ENCODE peak calls at places on chromosomes 7 and 10, in eight cellular contexts. B is neural crest cell; W is A549; T is HL-60; J is GM23338; C is cardiac muscle cell; A is CD8-positive, alpha-beta T cell; I is Calu3. N is an unnamed sample.

GRCh38 chr10:58818889-58819288 is 306.2 kb downstream of the BICC1 start:
- DNase-seq in W (no peak), J (no peak), B (no peak), C (no peak), A (no peak), T (no peak), I (peak), N (no peak)

GRCh38 chr7:22399091-22399490 is 42.1 kb upstream of the RAPGEF5 start:
- DNase-seq in I (no peak), T (no peak), J (no peak), A (no peak), W (no peak), B (no peak), C (no peak), N (no peak)

GRCh38 chr7:2009541-2010001 is 223.2 kb downstream of the MAD1L1 start:
- DNase-seq in T (no peak), B (no peak), W (no peak), J (no peak), A (no peak), I (no peak), C (no peak), N (no peak)

GRCh38 chr7:103851357-103851756 is 138.1 kb downstream of the RELN start:
- DNase-seq in T (no peak), C (peak), B (no peak), W (no peak), I (no peak), J (peak), A (no peak), N (no peak)

GRCh38 chr7:49400891-49401550 is 372.4 kb upstream of the VWC2 start:
- DNase-seq in A (no peak), T (no peak), J (no peak), W (no peak), C (no peak), I (no peak), B (no peak), N (no peak)

GRCh38 chr7:34133983-34134782 is 228.8 kb downstream of the BMPER start:
- DNase-seq in W (peak), T (peak), A (no peak), I (peak), J (peak), C (peak), B (peak), N (peak)

GRCh38 chr7:64612452-64612851 is 49.6 kb upstream of the ZNF680 start:
- DNase-seq in T (no peak), C (no peak), I (no peak), W (no peak), B (no peak), A (no peak), J (no peak), N (no peak)

GRCh38 chr7:44247868-44248651 is 47.3 kb downstream of the YKT6 start:
- DNase-seq in A (no peak), J (no peak), C (no peak), I (no peak), T (no peak), B (no peak), W (no peak), N (no peak)

GRCh38 chr7:76069238-76069638 is 21.3 kb downstream of the MDH2 start:
- DNase-seq in B (no peak), I (peak), T (peak), A (no peak), W (peak), J (peak), C (peak), N (peak)

DNA sequence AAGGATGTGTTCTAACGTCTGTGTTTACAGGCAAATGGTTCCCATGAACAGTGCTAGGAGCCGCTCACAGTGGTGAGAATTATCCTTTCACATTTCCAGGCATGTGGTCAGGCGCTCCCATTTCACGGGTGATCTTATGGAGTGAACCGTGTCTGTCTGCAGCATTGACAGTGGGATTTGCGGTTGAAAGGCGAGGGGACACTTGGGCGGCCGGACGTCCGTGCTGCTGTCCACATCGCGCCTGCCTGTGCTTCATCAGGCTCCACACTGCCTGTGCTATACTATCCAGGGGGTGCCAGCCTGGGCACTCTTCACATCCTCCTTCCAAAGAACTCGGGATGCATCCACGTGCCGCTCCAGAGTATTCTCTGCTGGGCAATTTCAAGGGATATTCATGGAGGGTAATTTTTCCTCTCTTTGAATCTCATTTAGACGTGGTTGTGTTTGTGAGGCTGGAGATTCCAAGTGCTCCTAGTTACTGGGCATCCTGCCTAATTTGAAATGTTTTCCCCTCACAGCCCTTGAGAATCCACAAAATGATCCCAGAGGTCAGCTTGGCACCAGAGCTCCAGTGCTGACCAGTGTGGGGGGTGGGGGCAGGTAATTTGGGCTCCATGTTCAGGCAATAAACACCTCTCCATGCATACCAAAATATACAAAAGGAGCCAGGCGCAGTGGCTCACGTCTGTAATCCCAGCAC is 61.9 kb upstream of the EBF3 start:
- DNase-seq in I (no peak), A (no peak), B (no peak), J (no peak), C (no peak), T (no peak), W (no peak), N (no peak)
- TF ChIP-seq CTCF in I (no peak), A (no peak), B (no peak), J (no peak), C (no peak), T (no peak), W (no peak), N (no peak)

GRCh38 chr10:851891-852290 is 79.6 kb downstream of the LARP4B start:
- DNase-seq in J (no peak), A (no peak), B (no peak), I (no peak), W (no peak), C (no peak), T (peak), N (peak)

GRCh38 chr10:850093-850492 is 81.4 kb downstream of the LARP4B start:
- DNase-seq in W (no peak), T (no peak), C (no peak), J (no peak), B (no peak), A (no peak), I (no peak), N (no peak)

GRCh38 chr10:845526-845925 is 86.0 kb downstream of the LARP4B start:
- DNase-seq in C (no peak), T (no peak), B (no peak), W (no peak), I (no peak), A (no peak), J (no peak), N (no peak)

GRCh38 chr10:844552-844951 is 87.0 kb downstream of the LARP4B start:
- DNase-seq in A (no peak), B (no peak), W (no peak), I (no peak), C (no peak), J (no peak), T (no peak), N (no peak)

GRCh38 chr10:847868-848267 is 83.6 kb downstream of the LARP4B start:
- DNase-seq in I (no peak), J (peak), T (no peak), W (no peak), A (no peak), C (no peak), B (no peak), N (no peak)
- TF ChIP-seq CTCF in I (no peak), J (peak), T (no peak), W (no peak), A (no peak), C (peak), B (no peak), N (no peak)

GRCh38 chr10:88293651-88294230 is 289.4 kb downstream of the RNLS start:
- DNase-seq in A (no peak), B (no peak), W (no peak), J (no peak), C (no peak), T (no peak), I (no peak), N (no peak)

GRCh38 chr10:88293073-88293472 is 290.0 kb downstream of the RNLS start:
- DNase-seq in A (no peak), C (no peak), B (no peak), J (no peak), I (no peak), W (no peak), T (no peak), N (no peak)

GRCh38 chr10:88292185-88292514 is 291.0 kb downstream of the RNLS start:
- DNase-seq in C (no peak), W (no peak), A (no peak), T (no peak), I (no peak), B (no peak), J (no peak), N (no peak)

GRCh38 chr10:88289342-88289741 is 293.8 kb downstream of the RNLS start:
- DNase-seq in J (no peak), T (no peak), I (no peak), A (no peak), B (no peak), C (no peak), W (no peak), N (no peak)

GRCh38 chr10:88291289-88292184 is 291.6 kb downstream of the RNLS start:
- DNase-seq in B (no peak), I (no peak), A (no peak), J (peak), C (no peak), T (no peak), W (no peak), N (no peak)
- TF ChIP-seq CTCF in B (no peak), I (no peak), A (no peak), J (no peak), C (no peak), T (no peak), W (no peak), N (no peak)

GRCh38 chr10:31464552-31464951 is 145.5 kb downstream of the ZEB1 start:
- DNase-seq in A (no peak), I (no peak), T (no peak), C (no peak), W (no peak), B (no peak), J (no peak), N (no peak)

GRCh38 chr10:31466313-31466712 is 147.3 kb downstream of the ZEB1 start:
- DNase-seq in C (no peak), T (no peak), I (no peak), A (no peak), B (no peak), W (no peak), J (no peak), N (no peak)

GRCh38 chr10:31467791-31468535 is 148.9 kb downstream of the ZEB1 start:
- DNase-seq in I (peak), A (no peak), B (no peak), T (no peak), C (no peak), W (no peak), J (peak), N (no peak)

DNA sequence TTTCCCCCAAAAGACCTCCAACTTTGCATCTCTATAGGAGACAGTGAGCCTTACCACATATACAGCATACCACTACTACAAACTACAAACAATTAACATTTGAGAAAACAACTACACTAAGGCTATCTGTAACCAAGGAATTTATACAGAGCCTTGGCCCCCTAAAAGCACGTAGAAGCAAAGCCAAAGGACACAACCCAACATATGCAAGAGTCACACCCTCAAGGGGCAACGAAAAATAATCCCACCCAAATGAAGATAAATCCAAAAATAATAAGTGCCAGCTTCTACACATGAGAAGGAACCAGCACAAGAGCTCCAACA is 149.5 kb downstream of the ZEB1 start:
- DNase-seq in C (no peak), W (no peak), B (no peak), J (no peak), T (no peak), I (no peak), A (no peak), N (no peak)
- TF ChIP-seq CTCF in C (no peak), W (no peak), B (no peak), J (no peak), T (no peak), I (no peak), A (no peak), N (no peak)

GRCh38 chr10:118452098-118452497 is 110.0 kb upstream of the FAM204A start:
- DNase-seq in J (no peak), C (no peak), B (no peak), W (no peak), I (no peak), T (no peak), A (no peak), N (no peak)
- TF ChIP-seq CTCF in J (no peak), C (no peak), B (no peak), W (no peak), I (no peak), T (no peak), A (no peak), N (no peak)